ENCODE peak calls at places on chromosomes 6 and 20, in eight cellular contexts. One of them, this sample, is unnamed.

GRCh38 chr6:52672422-52673025 is 1.6 kb downstream of the TMEM14A start:
- DNase-seq in HT1080: peak
- DNase-seq in endothelial cell: no peak
- DNase-seq in tibial nerve: no peak
- DNase-seq in globus pallidus: no peak
- DNase-seq in ecto neural progenitor cell: no peak
- DNase-seq in ACHN: peak
- DNase-seq in Panc1: no peak
- DNase-seq in this sample: no peak

GRCh38 chr20:5316188-5317158 is at the start of gene PROKR2:
- DNase-seq in tibial nerve: no peak
- DNase-seq in globus pallidus: no peak
- DNase-seq in HT1080: no peak
- DNase-seq in Panc1: no peak
- DNase-seq in endothelial cell: peak
- DNase-seq in ecto neural progenitor cell: peak
- DNase-seq in ACHN: peak
- DNase-seq in this sample: no peak

GRCh38 chr20:38806855-38807655 is 1.6 kb downstream of the PPP1R16B start:
- DNase-seq in globus pallidus: no peak
- DNase-seq in endothelial cell: no peak
- DNase-seq in tibial nerve: no peak
- DNase-seq in ACHN: no peak
- DNase-seq in HT1080: no peak
- DNase-seq in Panc1: no peak
- DNase-seq in ecto neural progenitor cell: no peak
- DNase-seq in this sample: no peak

GRCh38 chr20:24633521-24633920 is 164.1 kb downstream of the SYNDIG1 start:
- DNase-seq in ACHN: no peak
- DNase-seq in Panc1: no peak
- DNase-seq in HT1080: no peak
- DNase-seq in tibial nerve: no peak
- DNase-seq in ecto neural progenitor cell: no peak
- DNase-seq in endothelial cell: no peak
- DNase-seq in globus pallidus: no peak
- DNase-seq in this sample: no peak

GRCh38 chr6:34018026-34018425 is 127.9 kb downstream of the GRM4 start:
- DNase-seq in Panc1: no peak
- DNase-seq in globus pallidus: no peak
- DNase-seq in HT1080: no peak
- DNase-seq in tibial nerve: no peak
- DNase-seq in ACHN: no peak
- DNase-seq in ecto neural progenitor cell: no peak
- DNase-seq in endothelial cell: no peak
- DNase-seq in this sample: no peak

GRCh38 chr6:134722429-134722828 is 227.5 kb downstream of the ALDH8A1 start:
- DNase-seq in Panc1: no peak
- DNase-seq in endothelial cell: no peak
- DNase-seq in ACHN: no peak
- DNase-seq in HT1080: no peak
- DNase-seq in globus pallidus: no peak
- DNase-seq in tibial nerve: no peak
- DNase-seq in ecto neural progenitor cell: no peak
- DNase-seq in this sample: no peak

GRCh38 chr6:166940643-166941068 is 15.7 kb downstream of the RNASET2 start:
- DNase-seq in endothelial cell: no peak
- DNase-seq in tibial nerve: no peak
- DNase-seq in Panc1: peak
- DNase-seq in ACHN: peak
- DNase-seq in ecto neural progenitor cell: no peak
- DNase-seq in globus pallidus: no peak
- DNase-seq in HT1080: peak
- DNase-seq in this sample: no peak

GRCh38 chr6:44593539-44593944 is 206.0 kb downstream of the CDC5L start:
- DNase-seq in endothelial cell: peak
- DNase-seq in ACHN: peak
- DNase-seq in HT1080: peak
- DNase-seq in ecto neural progenitor cell: peak
- DNase-seq in Panc1: no peak
- DNase-seq in tibial nerve: peak
- DNase-seq in globus pallidus: no peak
- DNase-seq in this sample: peak

GRCh38 chr20:30912006-30912660 is 345.3 kb upstream of the DEFB115 start:
- DNase-seq in endothelial cell: no peak
- DNase-seq in ACHN: no peak
- DNase-seq in tibial nerve: no peak
- DNase-seq in Panc1: no peak
- DNase-seq in ecto neural progenitor cell: no peak
- DNase-seq in HT1080: no peak
- DNase-seq in globus pallidus: no peak
- DNase-seq in this sample: no peak

GRCh38 chr6:94367316-94367715 is 948.0 kb upstream of the EPHA7 start:
- DNase-seq in ecto neural progenitor cell: no peak
- DNase-seq in tibial nerve: no peak
- DNase-seq in HT1080: no peak
- DNase-seq in endothelial cell: no peak
- DNase-seq in globus pallidus: peak
- DNase-seq in ACHN: no peak
- DNase-seq in Panc1: no peak
- DNase-seq in this sample: no peak

GRCh38 chr6:108423982-108424695 is 129.3 kb downstream of the AFG1L start:
- DNase-seq in ACHN: no peak
- DNase-seq in globus pallidus: no peak
- DNase-seq in ecto neural progenitor cell: no peak
- DNase-seq in HT1080: peak
- DNase-seq in Panc1: no peak
- DNase-seq in tibial nerve: no peak
- DNase-seq in endothelial cell: no peak
- DNase-seq in this sample: no peak

GRCh38 chr6:167795321-167795811 is 31.3 kb upstream of the AFDN start:
- DNase-seq in ACHN: no peak
- DNase-seq in tibial nerve: no peak
- DNase-seq in ecto neural progenitor cell: no peak
- DNase-seq in Panc1: no peak
- DNase-seq in HT1080: no peak
- DNase-seq in globus pallidus: no peak
- DNase-seq in endothelial cell: no peak
- DNase-seq in this sample: no peak

GRCh38 chr6:78910611-78911134 is 43.3 kb downstream of the IRAK1BP1 start:
- DNase-seq in globus pallidus: no peak
- DNase-seq in ecto neural progenitor cell: peak
- DNase-seq in endothelial cell: peak
- DNase-seq in tibial nerve: no peak
- DNase-seq in ACHN: no peak
- DNase-seq in HT1080: no peak
- DNase-seq in Panc1: no peak
- DNase-seq in this sample: no peak

GRCh38 chr6:37175332-37176267 is 5.6 kb downstream of the PIM1 start:
- DNase-seq in tibial nerve: no peak
- DNase-seq in ACHN: no peak
- DNase-seq in HT1080: no peak
- DNase-seq in ecto neural progenitor cell: no peak
- DNase-seq in Panc1: no peak
- DNase-seq in globus pallidus: no peak
- DNase-seq in endothelial cell: no peak
- DNase-seq in this sample: no peak

GRCh38 chr20:33433465-33433864 is 10.1 kb downstream of the SNTA1 start:
- DNase-seq in Panc1: no peak
- DNase-seq in HT1080: no peak
- DNase-seq in ACHN: no peak
- DNase-seq in tibial nerve: peak
- DNase-seq in ecto neural progenitor cell: no peak
- DNase-seq in globus pallidus: peak
- DNase-seq in endothelial cell: no peak
- DNase-seq in this sample: no peak

GRCh38 chr6:3226422-3227362 is 761 bp downstream of the TUBB2B start:
- DNase-seq in Panc1: no peak
- DNase-seq in HT1080: no peak
- DNase-seq in globus pallidus: peak
- DNase-seq in ACHN: peak
- DNase-seq in ecto neural progenitor cell: peak
- DNase-seq in endothelial cell: peak
- DNase-seq in tibial nerve: no peak
- DNase-seq in this sample: no peak

GRCh38 chr6:154653853-154654252 is 79.4 kb upstream of the SCAF8 start:
- DNase-seq in globus pallidus: no peak
- DNase-seq in ACHN: peak
- DNase-seq in tibial nerve: no peak
- DNase-seq in endothelial cell: peak
- DNase-seq in HT1080: peak
- DNase-seq in ecto neural progenitor cell: no peak
- DNase-seq in Panc1: no peak
- DNase-seq in this sample: no peak

GRCh38 chr20:4805663-4806449 is 84.1 kb downstream of the PRND start:
- DNase-seq in endothelial cell: no peak
- DNase-seq in tibial nerve: no peak
- DNase-seq in HT1080: no peak
- DNase-seq in globus pallidus: no peak
- DNase-seq in ecto neural progenitor cell: no peak
- DNase-seq in Panc1: no peak
- DNase-seq in ACHN: no peak
- DNase-seq in this sample: no peak

GRCh38 chr6:142570221-142570671 is 268.4 kb downstream of the ADGRG6 start:
- DNase-seq in endothelial cell: no peak
- DNase-seq in ecto neural progenitor cell: no peak
- DNase-seq in ACHN: no peak
- DNase-seq in HT1080: peak
- DNase-seq in tibial nerve: no peak
- DNase-seq in Panc1: no peak
- DNase-seq in globus pallidus: no peak
- DNase-seq in this sample: no peak

GRCh38 chr20:23629017-23629541 is 8.7 kb downstream of the CST3 start:
- DNase-seq in endothelial cell: no peak
- DNase-seq in ACHN: peak
- DNase-seq in Panc1: peak
- DNase-seq in tibial nerve: peak
- DNase-seq in globus pallidus: no peak
- DNase-seq in HT1080: peak
- DNase-seq in ecto neural progenitor cell: peak
- DNase-seq in this sample: peak

GRCh38 chr20:37492096-37492625 is 28.9 kb upstream of the NNAT start:
- DNase-seq in HT1080: no peak
- DNase-seq in tibial nerve: no peak
- DNase-seq in globus pallidus: no peak
- DNase-seq in ecto neural progenitor cell: no peak
- DNase-seq in ACHN: no peak
- DNase-seq in endothelial cell: no peak
- DNase-seq in Panc1: no peak
- DNase-seq in this sample: no peak

GRCh38 chr6:127518212-127518709 is 874 bp downstream of the MTCL3 start:
- DNase-seq in tibial nerve: no peak
- DNase-seq in ACHN: peak
- DNase-seq in ecto neural progenitor cell: peak
- DNase-seq in Panc1: no peak
- DNase-seq in globus pallidus: peak
- DNase-seq in HT1080: no peak
- DNase-seq in endothelial cell: no peak
- DNase-seq in this sample: no peak

GRCh38 chr6:127641905-127642304 is 64.9 kb downstream of the C6orf58 start:
- DNase-seq in endothelial cell: peak
- DNase-seq in HT1080: peak
- DNase-seq in ecto neural progenitor cell: peak
- DNase-seq in tibial nerve: no peak
- DNase-seq in globus pallidus: peak
- DNase-seq in Panc1: peak
- DNase-seq in ACHN: peak
- DNase-seq in this sample: no peak

GRCh38 chr20:13279171-13279570 is 58.1 kb downstream of the ISM1 start:
- DNase-seq in ACHN: no peak
- DNase-seq in tibial nerve: no peak
- DNase-seq in HT1080: no peak
- DNase-seq in globus pallidus: no peak
- DNase-seq in ecto neural progenitor cell: no peak
- DNase-seq in Panc1: no peak
- DNase-seq in endothelial cell: no peak
- DNase-seq in this sample: no peak

This sample was measured in CMK.